ENCODE peak calls at places on chromosome 15, in seven cellular contexts. One of them, this sample, is unnamed.

GRCh38 chr15:31238369-31238768 is 88.3 kb upstream of the KLF13 start:
- DNase-seq in cerebellum: no peak
- DNase-seq in NCI-H748 treated with DMSO at 0.1 percent for 48 hours: no peak
- DNase-seq in T-cell: no peak
- DNase-seq in pancreas: no peak
- DNase-seq in psoas muscle: no peak
- DNase-seq in aorta: no peak
- DNase-seq in this sample: no peak

GRCh38 chr15:91311986-91312385 is 211.9 kb downstream of the SV2B start:
- DNase-seq in cerebellum: no peak
- DNase-seq in NCI-H748 treated with DMSO at 0.1 percent for 48 hours: no peak
- DNase-seq in T-cell: no peak
- DNase-seq in pancreas: no peak
- DNase-seq in psoas muscle: no peak
- DNase-seq in aorta: no peak
- DNase-seq in this sample: no peak

GRCh38 chr15:23869391-23869790 is 182.3 kb upstream of the NDN start:
- DNase-seq in cerebellum: no peak
- DNase-seq in NCI-H748 treated with DMSO at 0.1 percent for 48 hours: no peak
- DNase-seq in T-cell: no peak
- DNase-seq in pancreas: peak
- DNase-seq in psoas muscle: peak
- DNase-seq in aorta: no peak
- DNase-seq in this sample: peak

GRCh38 chr15:44028349-44028748 is 166.7 kb downstream of the FRMD5 start:
- DNase-seq in cerebellum: no peak
- DNase-seq in NCI-H748 treated with DMSO at 0.1 percent for 48 hours: no peak
- DNase-seq in T-cell: no peak
- DNase-seq in pancreas: no peak
- DNase-seq in psoas muscle: no peak
- DNase-seq in aorta: no peak
- DNase-seq in this sample: peak

GRCh38 chr15:60423540-60423939 is 25.8 kb upstream of the ANXA2 start:
- DNase-seq in cerebellum: no peak
- DNase-seq in NCI-H748 treated with DMSO at 0.1 percent for 48 hours: no peak
- DNase-seq in T-cell: no peak
- DNase-seq in pancreas: no peak
- DNase-seq in psoas muscle: no peak
- DNase-seq in aorta: no peak
- DNase-seq in this sample: peak

GRCh38 chr15:45399381-45400212 is 21.3 kb upstream of the GATM start:
- DNase-seq in cerebellum: peak
- DNase-seq in NCI-H748 treated with DMSO at 0.1 percent for 48 hours: peak
- DNase-seq in T-cell: no peak
- DNase-seq in pancreas: no peak
- DNase-seq in psoas muscle: no peak
- DNase-seq in aorta: no peak
- DNase-seq in this sample: peak

GRCh38 chr15:66670198-66670597 is 31.8 kb upstream of the SMAD6 start:
- DNase-seq in cerebellum: no peak
- DNase-seq in NCI-H748 treated with DMSO at 0.1 percent for 48 hours: no peak
- DNase-seq in T-cell: no peak
- DNase-seq in pancreas: no peak
- DNase-seq in psoas muscle: no peak
- DNase-seq in aorta: no peak
- DNase-seq in this sample: no peak

GRCh38 chr15:25427861-25428260 is 11.0 kb downstream of the UBE3A start:
- DNase-seq in cerebellum: no peak
- DNase-seq in NCI-H748 treated with DMSO at 0.1 percent for 48 hours: no peak
- DNase-seq in T-cell: no peak
- DNase-seq in pancreas: no peak
- DNase-seq in psoas muscle: no peak
- DNase-seq in aorta: no peak
- DNase-seq in this sample: no peak

GRCh38 chr15:93028632-93029612 is 60.1 kb downstream of the RGMA start:
- DNase-seq in cerebellum: peak
- DNase-seq in NCI-H748 treated with DMSO at 0.1 percent for 48 hours: no peak
- DNase-seq in T-cell: no peak
- DNase-seq in pancreas: peak
- DNase-seq in psoas muscle: peak
- DNase-seq in aorta: peak
- DNase-seq in this sample: no peak

GRCh38 chr15:71294251-71294635 is 179.0 kb downstream of the THSD4 start:
- DNase-seq in cerebellum: no peak
- DNase-seq in NCI-H748 treated with DMSO at 0.1 percent for 48 hours: no peak
- DNase-seq in T-cell: no peak
- DNase-seq in pancreas: no peak
- DNase-seq in psoas muscle: no peak
- DNase-seq in aorta: no peak
- DNase-seq in this sample: no peak